ENCODE peak calls at places on chromosomes 11 and 22, in eight cellular contexts. One of them, this sample, is unnamed.
A peak's percentile ranks its signal among the peaks of the same experiment; 100 is the strongest.

GRCh38 chr11:44634401-44635281 is 69.2 kb downstream of the CD82 start:
- DNase-seq in GM12878: no peak
- DNase-seq in fibroblast of mammary gland: peak; percentile 86
- DNase-seq in GM12865: no peak
- DNase-seq in HFFc6: peak; percentile 16
- DNase-seq in endothelial cell: no peak
- DNase-seq in colonic mucosa: no peak
- DNase-seq in GM13977: no peak
- DNase-seq in this sample: no peak

GRCh38 chr11:71548716-71549151 is 514 bp downstream of the KRTAP5-9 start:
- DNase-seq in GM12878: no peak
- DNase-seq in fibroblast of mammary gland: no peak
- DNase-seq in GM12865: peak; percentile 22
- DNase-seq in HFFc6: no peak
- DNase-seq in endothelial cell: no peak
- DNase-seq in colonic mucosa: no peak
- DNase-seq in GM13977: no peak
- DNase-seq in this sample: no peak

GRCh38 chr22:38075961-38076360 is 8.0 kb downstream of the SLC16A8 start:
- DNase-seq in GM12878: no peak
- DNase-seq in fibroblast of mammary gland: no peak
- DNase-seq in GM12865: no peak
- DNase-seq in HFFc6: no peak
- DNase-seq in endothelial cell: no peak
- DNase-seq in colonic mucosa: no peak
- DNase-seq in GM13977: no peak
- DNase-seq in this sample: no peak

GRCh38 chr22:20117656-20118571 is 888 bp upstream of the TRMT2A start:
- DNase-seq in GM12878: no peak
- DNase-seq in fibroblast of mammary gland: peak; percentile 30
- DNase-seq in GM12865: peak; percentile 61
- DNase-seq in HFFc6: peak; percentile 18
- DNase-seq in endothelial cell: no peak
- DNase-seq in colonic mucosa: no peak
- DNase-seq in GM13977: peak; percentile 79
- DNase-seq in this sample: no peak

GRCh38 chr11:74397531-74398243 is 546 bp downstream of the PGM2L1 start:
- DNase-seq in GM12878: no peak
- DNase-seq in fibroblast of mammary gland: no peak
- DNase-seq in GM12865: peak; percentile 13
- DNase-seq in HFFc6: no peak
- DNase-seq in endothelial cell: peak; percentile 23
- DNase-seq in colonic mucosa: peak; percentile 68
- DNase-seq in GM13977: peak; percentile 45
- DNase-seq in this sample: no peak

GRCh38 chr11:31887180-31887579 is 76.1 kb upstream of the PAX6 start:
- DNase-seq in GM12878: no peak
- DNase-seq in fibroblast of mammary gland: peak; percentile 5
- DNase-seq in GM12865: peak; percentile 12
- DNase-seq in HFFc6: no peak
- DNase-seq in endothelial cell: no peak
- DNase-seq in colonic mucosa: no peak
- DNase-seq in GM13977: no peak
- DNase-seq in this sample: no peak

GRCh38 chr11:2924381-2924780 is 4.8 kb downstream of the PHLDA2 start:
- DNase-seq in GM12878: no peak
- DNase-seq in fibroblast of mammary gland: no peak
- DNase-seq in GM12865: no peak
- DNase-seq in HFFc6: no peak
- DNase-seq in endothelial cell: no peak
- DNase-seq in colonic mucosa: peak; percentile 87
- DNase-seq in GM13977: no peak
- DNase-seq in this sample: no peak

GRCh38 chr22:47458348-47458747 is 695.9 kb downstream of the TBC1D22A start:
- DNase-seq in GM12878: no peak
- DNase-seq in fibroblast of mammary gland: no peak
- DNase-seq in GM12865: no peak
- DNase-seq in HFFc6: no peak
- DNase-seq in endothelial cell: no peak
- DNase-seq in colonic mucosa: peak; percentile 10
- DNase-seq in GM13977: no peak
- DNase-seq in this sample: no peak

GRCh38 chr11:111347002-111347722 is 31.9 kb downstream of the POU2AF1 start:
- DNase-seq in GM12878: no peak
- DNase-seq in fibroblast of mammary gland: peak; percentile 83
- DNase-seq in GM12865: peak; percentile 32
- DNase-seq in HFFc6: no peak
- DNase-seq in endothelial cell: no peak
- DNase-seq in colonic mucosa: no peak
- DNase-seq in GM13977: no peak
- DNase-seq in this sample: no peak

GRCh38 chr11:111186308-111186967 is 59.1 kb upstream of the POU2AF2 start:
- DNase-seq in GM12878: no peak
- DNase-seq in fibroblast of mammary gland: no peak
- DNase-seq in GM12865: no peak
- DNase-seq in HFFc6: no peak
- DNase-seq in endothelial cell: no peak
- DNase-seq in colonic mucosa: no peak
- DNase-seq in GM13977: no peak
- DNase-seq in this sample: no peak

GRCh38 chr11:111427471-111427912 is 48.4 kb upstream of the POU2AF1 start:
- DNase-seq in GM12878: no peak
- DNase-seq in fibroblast of mammary gland: no peak
- DNase-seq in GM12865: no peak
- DNase-seq in HFFc6: no peak
- DNase-seq in endothelial cell: no peak
- DNase-seq in colonic mucosa: peak; percentile 58
- DNase-seq in GM13977: no peak
- DNase-seq in this sample: no peak

GRCh38 chr11:2775083-2775625 is 75.4 kb upstream of the KCNQ1OT1 start:
- DNase-seq in GM12878: peak; percentile 13
- DNase-seq in fibroblast of mammary gland: no peak
- DNase-seq in GM12865: peak; percentile 46
- DNase-seq in HFFc6: no peak
- DNase-seq in endothelial cell: peak; percentile 2
- DNase-seq in colonic mucosa: peak; percentile 15
- DNase-seq in GM13977: no peak
- DNase-seq in this sample: no peak

GRCh38 chr11:86116386-86116726 is 47.5 kb upstream of the PICALM start:
- DNase-seq in GM12878: peak; percentile 77
- DNase-seq in fibroblast of mammary gland: peak; percentile 95
- DNase-seq in GM12865: peak; percentile 82
- DNase-seq in HFFc6: peak; percentile 81
- DNase-seq in endothelial cell: no peak
- DNase-seq in colonic mucosa: no peak
- DNase-seq in GM13977: peak; percentile 81
- DNase-seq in this sample: peak; percentile 43

GRCh38 chr11:86117706-86118050 is 48.8 kb upstream of the PICALM start:
- DNase-seq in GM12878: no peak
- DNase-seq in fibroblast of mammary gland: no peak
- DNase-seq in GM12865: no peak
- DNase-seq in HFFc6: no peak
- DNase-seq in endothelial cell: no peak
- DNase-seq in colonic mucosa: no peak
- DNase-seq in GM13977: no peak
- DNase-seq in this sample: no peak

GRCh38 chr11:86116996-86117705 is 48.3 kb upstream of the PICALM start:
- DNase-seq in GM12878: no peak
- DNase-seq in fibroblast of mammary gland: peak; percentile 70
- DNase-seq in GM12865: no peak
- DNase-seq in HFFc6: peak; percentile 41
- DNase-seq in endothelial cell: no peak
- DNase-seq in colonic mucosa: no peak
- DNase-seq in GM13977: no peak
- DNase-seq in this sample: no peak

GRCh38 chr11:86118201-86118600 is 49.3 kb upstream of the PICALM start:
- DNase-seq in GM12878: no peak
- DNase-seq in fibroblast of mammary gland: no peak
- DNase-seq in GM12865: no peak
- DNase-seq in HFFc6: no peak
- DNase-seq in endothelial cell: no peak
- DNase-seq in colonic mucosa: no peak
- DNase-seq in GM13977: no peak
- DNase-seq in this sample: no peak

DNA sequence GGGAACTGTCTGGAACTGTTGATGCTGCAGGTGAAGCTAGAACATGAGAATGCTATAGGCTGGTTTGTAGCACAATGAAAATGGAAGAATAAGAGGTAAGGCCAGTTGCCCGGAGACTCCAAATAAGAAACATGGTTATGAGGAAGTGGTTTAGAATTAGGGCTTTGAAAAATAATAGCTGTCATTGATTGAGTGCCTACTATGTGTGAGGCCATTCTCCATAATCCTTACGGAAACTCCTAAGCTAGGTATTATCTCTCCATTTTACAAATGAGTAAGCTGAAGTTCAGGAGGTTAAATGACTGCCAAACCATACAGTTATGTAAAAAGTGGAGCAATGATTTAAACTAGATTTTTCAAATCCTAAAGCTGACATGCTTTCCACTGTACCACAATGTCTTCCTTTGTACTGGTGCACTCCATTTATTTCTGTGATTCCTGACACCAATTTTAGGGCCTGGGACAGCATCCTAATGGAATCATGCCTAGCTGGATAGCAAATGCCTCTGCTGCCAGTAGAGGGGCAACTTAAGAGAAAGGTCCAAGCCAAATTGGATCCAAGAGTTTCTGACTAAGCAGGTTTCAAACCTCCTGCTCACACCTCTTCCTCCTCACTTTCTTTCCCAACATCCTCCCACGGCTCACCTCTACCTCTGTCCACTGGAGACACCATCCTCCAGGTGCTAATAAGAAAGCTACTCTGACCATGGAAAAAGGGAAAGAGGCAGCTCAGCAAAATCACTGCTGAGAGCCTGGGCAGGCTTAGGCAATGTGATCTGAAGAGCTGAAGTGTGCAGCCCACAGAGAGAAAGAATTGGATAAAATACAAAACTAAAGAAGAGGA is 46.9 kb upstream of the PICALM start:
- DNase-seq in GM12878: no peak
- DNase-seq in fibroblast of mammary gland: peak; percentile 30
- DNase-seq in GM12865: peak; percentile 16
- DNase-seq in HFFc6: peak; percentile 16
- DNase-seq in endothelial cell: no peak
- DNase-seq in colonic mucosa: no peak
- DNase-seq in GM13977: no peak
- DNase-seq in this sample: no peak
- TF ChIP-seq CTCF in GM12878: no peak
- TF ChIP-seq CTCF in fibroblast of mammary gland: peak; percentile 17
- TF ChIP-seq CTCF in GM12865: no peak
- TF ChIP-seq CTCF in HFFc6: peak; percentile 39
- TF ChIP-seq CTCF in endothelial cell: no peak
- TF ChIP-seq CTCF in colonic mucosa: no peak
- TF ChIP-seq CTCF in GM13977: no peak
- TF ChIP-seq CTCF in this sample: no peak

DNA sequence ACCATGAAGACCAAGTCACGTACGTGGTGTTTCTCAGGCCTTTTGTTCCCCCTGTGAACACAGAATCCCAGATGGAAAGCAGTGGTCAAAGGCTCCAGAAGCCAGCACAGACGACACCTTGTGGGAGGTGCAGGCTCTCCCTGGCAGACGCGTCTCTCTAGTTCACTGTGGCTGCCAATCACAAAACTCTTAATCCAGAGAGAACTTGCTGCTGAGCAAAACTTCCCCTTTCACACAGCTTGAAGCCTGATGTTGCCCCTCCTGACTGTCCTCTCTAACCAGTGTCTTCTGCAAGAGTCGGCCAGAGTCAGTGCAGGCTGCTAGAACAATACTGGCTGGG is 67.1 kb downstream of the PIWIL3 start:
- DNase-seq in GM12878: no peak
- DNase-seq in fibroblast of mammary gland: no peak
- DNase-seq in GM12865: no peak
- DNase-seq in HFFc6: no peak
- DNase-seq in endothelial cell: no peak
- DNase-seq in colonic mucosa: peak; percentile 32
- DNase-seq in GM13977: no peak
- DNase-seq in this sample: no peak
- TF ChIP-seq CTCF in GM12878: no peak
- TF ChIP-seq CTCF in fibroblast of mammary gland: no peak
- TF ChIP-seq CTCF in GM12865: no peak
- TF ChIP-seq CTCF in HFFc6: no peak
- TF ChIP-seq CTCF in endothelial cell: no peak
- TF ChIP-seq CTCF in colonic mucosa: no peak
- TF ChIP-seq CTCF in GM13977: no peak
- TF ChIP-seq CTCF in this sample: no peak

GRCh38 chr11:9887492-9887891 is 223.6 kb downstream of the SWAP70 start:
- DNase-seq in GM12878: no peak
- DNase-seq in fibroblast of mammary gland: peak; percentile 14
- DNase-seq in GM12865: no peak
- DNase-seq in HFFc6: no peak
- DNase-seq in endothelial cell: no peak
- DNase-seq in colonic mucosa: no peak
- DNase-seq in GM13977: no peak
- DNase-seq in this sample: no peak

GRCh38 chr11:9888938-9889337 is 225.1 kb downstream of the SWAP70 start:
- DNase-seq in GM12878: no peak
- DNase-seq in fibroblast of mammary gland: no peak
- DNase-seq in GM12865: peak; percentile 6
- DNase-seq in HFFc6: no peak
- DNase-seq in endothelial cell: no peak
- DNase-seq in colonic mucosa: no peak
- DNase-seq in GM13977: no peak
- DNase-seq in this sample: no peak

GRCh38 chr11:9895016-9895415 is 231.1 kb downstream of the SWAP70 start:
- DNase-seq in GM12878: no peak
- DNase-seq in fibroblast of mammary gland: peak; percentile 88
- DNase-seq in GM12865: no peak
- DNase-seq in HFFc6: peak; percentile 61
- DNase-seq in endothelial cell: no peak
- DNase-seq in colonic mucosa: no peak
- DNase-seq in GM13977: no peak
- DNase-seq in this sample: no peak

GRCh38 chr11:9896902-9897301 is 233.0 kb downstream of the SWAP70 start:
- DNase-seq in GM12878: no peak
- DNase-seq in fibroblast of mammary gland: no peak
- DNase-seq in GM12865: no peak
- DNase-seq in HFFc6: no peak
- DNase-seq in endothelial cell: no peak
- DNase-seq in colonic mucosa: no peak
- DNase-seq in GM13977: no peak
- DNase-seq in this sample: no peak

GRCh38 chr11:9893474-9893873 is 229.6 kb downstream of the SWAP70 start:
- DNase-seq in GM12878: no peak
- DNase-seq in fibroblast of mammary gland: peak; percentile 7
- DNase-seq in GM12865: no peak
- DNase-seq in HFFc6: no peak
- DNase-seq in endothelial cell: no peak
- DNase-seq in colonic mucosa: no peak
- DNase-seq in GM13977: no peak
- DNase-seq in this sample: no peak
- TF ChIP-seq CTCF in GM12878: no peak
- TF ChIP-seq CTCF in fibroblast of mammary gland: no peak
- TF ChIP-seq CTCF in GM12865: no peak
- TF ChIP-seq CTCF in HFFc6: no peak
- TF ChIP-seq CTCF in endothelial cell: no peak
- TF ChIP-seq CTCF in colonic mucosa: no peak
- TF ChIP-seq CTCF in GM13977: no peak
- TF ChIP-seq CTCF in this sample: no peak

GRCh38 chr22:34943830-34944229 is 122.1 kb upstream of the ISX start:
- DNase-seq in GM12878: no peak
- DNase-seq in fibroblast of mammary gland: no peak
- DNase-seq in GM12865: peak; percentile 20
- DNase-seq in HFFc6: no peak
- DNase-seq in endothelial cell: no peak
- DNase-seq in colonic mucosa: no peak
- DNase-seq in GM13977: no peak
- DNase-seq in this sample: no peak
- TF ChIP-seq CTCF in GM12878: peak; percentile 30
- TF ChIP-seq CTCF in fibroblast of mammary gland: no peak
- TF ChIP-seq CTCF in GM12865: no peak
- TF ChIP-seq CTCF in HFFc6: no peak
- TF ChIP-seq CTCF in endothelial cell: no peak
- TF ChIP-seq CTCF in colonic mucosa: no peak
- TF ChIP-seq CTCF in GM13977: peak; percentile 16
- TF ChIP-seq CTCF in this sample: peak; percentile 32

GRCh38 chr11:103110406-103110805 is 1.2 kb downstream of the DYNC2H1 start:
- DNase-seq in GM12878: no peak
- DNase-seq in fibroblast of mammary gland: peak; percentile 65
- DNase-seq in GM12865: no peak
- DNase-seq in HFFc6: peak; percentile 57
- DNase-seq in endothelial cell: no peak
- DNase-seq in colonic mucosa: no peak
- DNase-seq in GM13977: no peak
- DNase-seq in this sample: no peak
- TF ChIP-seq CTCF in GM12878: no peak
- TF ChIP-seq CTCF in fibroblast of mammary gland: peak; percentile 46
- TF ChIP-seq CTCF in GM12865: no peak
- TF ChIP-seq CTCF in HFFc6: peak; percentile 77
- TF ChIP-seq CTCF in endothelial cell: no peak
- TF ChIP-seq CTCF in colonic mucosa: no peak
- TF ChIP-seq CTCF in GM13977: no peak
- TF ChIP-seq CTCF in this sample: no peak

This sample was measured in GM12864.